ENCODE peak calls at places on chromosome 4, in nine cellular contexts. C is OCI-LY7, W is heart right ventricle, A is glutamatergic neuron, U is cardiac muscle cell, M is breast epithelium, G is foreskin fibroblast, E is fibroblast of mammary gland, Y is keratinocyte. F is an unnamed sample.

GRCh38 chr4:39114436-39114835 is 52.4 kb downstream of the KLHL5 start:
- DNase-seq in C (no peak), W (no peak), A (no peak), U (no peak), M (no peak), G (peak), E (no peak), Y (no peak), F (no peak)

GRCh38 chr4:87978656-87979055 is 3.1 kb downstream of the SPP1 start:
- DNase-seq in C (no peak), W (no peak), A (no peak), U (no peak), M (no peak), G (peak), E (peak), Y (no peak), F (no peak)

GRCh38 chr4:20684852-20685763 is 15.2 kb upstream of the PACRGL start:
- DNase-seq in C (peak), W (no peak), A (no peak), U (peak), M (no peak), G (no peak), E (peak), Y (no peak), F (no peak)

GRCh38 chr4:141885112-141885511 is 248.7 kb downstream of the IL15 start:
- DNase-seq in C (no peak), W (no peak), A (no peak), U (no peak), M (no peak), G (no peak), E (no peak), Y (no peak), F (no peak)

GRCh38 chr4:52833941-52834525 is 28.1 kb upstream of the RASL11B start:
- DNase-seq in C (no peak), W (no peak), A (no peak), U (no peak), M (no peak), G (no peak), E (peak), Y (no peak), F (no peak)

GRCh38 chr4:101348367-101348827 is 1.1 kb upstream of the PPP3CA start:
- DNase-seq in C (no peak), W (no peak), A (no peak), U (no peak), M (peak), G (no peak), E (no peak), Y (no peak), F (peak)

GRCh38 chr4:139875456-139875855 is 209.8 kb downstream of the MGST2 start:
- DNase-seq in C (no peak), W (no peak), A (peak), U (no peak), M (no peak), G (no peak), E (no peak), Y (no peak), F (no peak)

GRCh38 chr4:30754021-30754420 is 33.9 kb downstream of the PCDH7 start:
- DNase-seq in C (no peak), W (no peak), A (no peak), U (no peak), M (no peak), G (peak), E (peak), Y (no peak), F (no peak)

GRCh38 chr4:25484243-25484721 is 107.2 kb downstream of the ANAPC4 start:
- DNase-seq in C (no peak), W (no peak), A (no peak), U (no peak), M (no peak), G (no peak), E (no peak), Y (peak), F (no peak)

GRCh38 chr4:75036046-75036445 is 103.1 kb downstream of the PARM1 start:
- DNase-seq in C (no peak), W (no peak), A (no peak), U (no peak), M (no peak), G (no peak), E (no peak), Y (no peak), F (no peak)

GRCh38 chr4:135927651-135928050 is 1604.6 kb downstream of the PCDH18 start:
- DNase-seq in C (no peak), W (no peak), A (no peak), U (no peak), M (no peak), G (no peak), E (no peak), Y (no peak), F (no peak)

GRCh38 chr4:53905935-53906377 is 158.4 kb downstream of the CHIC2 start:
- DNase-seq in C (peak), W (peak), A (no peak), U (peak), M (no peak), G (peak), E (peak), Y (no peak), F (peak)

GRCh38 chr4:122584517-122584916 is 36.3 kb downstream of the IL21 start:
- DNase-seq in C (no peak), W (no peak), A (no peak), U (no peak), M (no peak), G (peak), E (peak), Y (no peak), F (no peak)

GRCh38 chr4:144906181-144906895 is 191.7 kb downstream of the ANAPC10 start:
- DNase-seq in C (no peak), W (no peak), A (no peak), U (no peak), M (no peak), G (no peak), E (no peak), Y (no peak), F (no peak)

GRCh38 chr4:86129546-86129945 is 230.3 kb downstream of the MAPK10 start:
- DNase-seq in C (no peak), W (no peak), A (no peak), U (no peak), M (no peak), G (no peak), E (no peak), Y (no peak), F (no peak)

GRCh38 chr4:159607824-159608223 is 504.9 kb downstream of the RAPGEF2 start:
- DNase-seq in C (no peak), W (no peak), A (no peak), U (no peak), M (no peak), G (no peak), E (no peak), Y (no peak), F (no peak)

GRCh38 chr4:150746156-150746555 is 164.2 kb downstream of the MAB21L2 start:
- DNase-seq in C (no peak), W (no peak), A (no peak), U (no peak), M (no peak), G (no peak), E (peak), Y (no peak), F (no peak)

GRCh38 chr4:144564358-144564757 is 81.6 kb upstream of the HHIP start:
- DNase-seq in C (no peak), W (no peak), A (no peak), U (no peak), M (no peak), G (no peak), E (no peak), Y (no peak), F (no peak)

DNA sequence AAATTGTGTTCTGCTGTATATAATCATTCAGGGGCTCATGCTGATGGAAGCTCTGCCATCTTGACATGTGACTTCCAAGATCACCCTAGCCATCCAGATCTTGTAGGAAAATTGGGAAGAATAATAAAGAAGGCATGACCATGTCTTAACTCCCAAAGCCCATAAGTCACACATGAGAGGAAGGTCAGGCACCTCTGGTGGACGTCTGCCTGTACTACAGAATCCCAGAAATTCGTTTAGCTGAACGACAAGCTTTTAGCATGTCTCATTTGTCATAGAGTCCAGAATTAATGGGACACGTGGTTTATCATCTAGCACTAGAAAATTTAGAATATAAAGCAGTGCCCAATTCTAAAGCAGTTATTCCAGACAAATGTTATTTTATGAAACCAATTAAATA is 212.7 kb downstream of the CENPC start:
- DNase-seq in C (peak), W (no peak), A (peak), U (no peak), M (no peak), G (no peak), E (peak), Y (no peak), F (peak)
- TF ChIP-seq CTCF in C (peak), W (no peak), A (peak), U (peak), M (no peak), G (peak), E (peak), Y (peak), F (peak)

GRCh38 chr4:176563591-176563990 is 229.1 kb downstream of the VEGFC start:
- DNase-seq in C (no peak), W (no peak), A (no peak), U (peak), M (no peak), G (peak), E (peak), Y (no peak), F (no peak)
- TF ChIP-seq CTCF in C (no peak), W (peak), A (no peak), U (peak), M (no peak), G (no peak), E (peak), Y (peak), F (no peak)

DNA sequence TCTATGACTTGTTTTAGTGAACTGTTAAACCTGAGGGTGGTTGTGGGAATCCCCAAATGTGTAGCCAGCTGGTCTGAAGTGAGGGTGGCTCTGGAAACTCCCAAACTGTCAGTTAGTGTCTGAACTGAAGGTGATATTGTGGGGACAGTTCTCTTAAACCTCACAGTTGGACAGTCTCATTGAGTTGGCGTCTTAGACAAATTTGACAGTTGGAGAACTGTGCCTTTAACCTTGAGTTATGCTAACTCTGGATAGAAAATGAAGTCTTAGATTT is 20.7 kb upstream of the CTSO start:
- DNase-seq in C (no peak), W (no peak), A (no peak), U (no peak), M (no peak), G (no peak), E (no peak), Y (no peak), F (no peak)
- TF ChIP-seq CTCF in C (no peak), W (no peak), A (no peak), U (no peak), M (no peak), G (no peak), E (no peak), Y (no peak), F (no peak)

GRCh38 chr4:38071801-38072567 is 111.8 kb downstream of the PTTG2 start:
- DNase-seq in C (peak), W (peak), A (no peak), U (peak), M (no peak), G (no peak), E (peak), Y (no peak), F (no peak)
- TF ChIP-seq CTCF in C (no peak), W (peak), A (no peak), U (no peak), M (no peak), G (no peak), E (no peak), Y (no peak), F (no peak)

DNA sequence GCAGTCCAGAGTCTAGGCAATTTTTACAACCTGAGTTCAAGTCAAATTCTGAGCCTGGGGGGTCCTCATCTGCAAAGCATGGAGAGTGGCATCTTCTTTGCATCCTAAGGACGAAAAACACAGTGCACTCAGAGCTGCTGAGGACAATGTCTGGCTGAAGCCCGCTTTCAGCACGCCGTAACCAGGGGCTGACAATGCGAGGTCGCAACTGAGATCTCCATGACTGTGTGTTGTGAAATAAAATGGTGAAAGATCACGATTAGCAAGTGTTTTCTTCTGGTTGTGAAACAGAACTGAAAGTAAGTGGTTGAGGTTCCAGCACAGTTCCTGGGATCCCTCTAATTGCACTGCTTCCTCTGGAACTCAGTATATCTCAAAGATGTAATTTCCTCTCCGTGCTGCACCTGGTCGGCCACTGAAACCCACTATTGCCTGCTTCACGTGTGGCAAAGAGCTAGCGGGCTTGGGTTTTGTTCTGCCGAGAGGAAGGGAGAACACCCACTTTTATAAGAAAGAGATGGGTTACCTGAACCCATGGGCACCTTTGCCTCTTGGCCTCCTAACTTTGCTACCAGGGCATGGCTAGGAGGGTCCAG is 7.7 kb upstream of the F11 start:
- DNase-seq in C (no peak), W (no peak), A (no peak), U (no peak), M (no peak), G (no peak), E (no peak), Y (no peak), F (no peak)
- TF ChIP-seq CTCF in C (no peak), W (no peak), A (no peak), U (no peak), M (no peak), G (no peak), E (no peak), Y (no peak), F (no peak)

GRCh38 chr4:181261279-181261678 is 981.9 kb upstream of the TENM3 start:
- DNase-seq in C (peak), W (no peak), A (no peak), U (peak), M (no peak), G (no peak), E (peak), Y (no peak), F (no peak)
- TF ChIP-seq CTCF in C (peak), W (peak), A (no peak), U (no peak), M (no peak), G (no peak), E (peak), Y (peak), F (no peak)

DNA sequence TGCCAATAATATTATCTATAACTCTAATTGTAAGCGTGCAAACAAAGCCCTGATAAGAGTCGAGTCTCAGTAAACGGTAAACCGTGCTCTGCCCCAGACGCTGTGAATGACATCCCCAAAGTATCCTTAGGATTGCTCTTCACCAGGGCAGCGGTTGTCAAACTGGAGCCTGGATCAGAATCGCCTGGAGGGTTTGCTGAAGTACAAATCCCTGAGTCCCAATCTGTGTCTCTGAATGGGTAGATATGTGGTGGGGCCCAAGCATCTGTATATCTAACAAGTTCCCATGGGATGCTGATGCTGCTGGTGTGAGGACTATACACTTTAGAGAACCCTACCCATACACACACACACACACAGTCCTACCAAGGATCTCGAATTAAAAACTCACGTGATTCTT is 813 bp upstream of the APBB2 start:
- DNase-seq in C (no peak), W (no peak), A (no peak), U (no peak), M (no peak), G (no peak), E (no peak), Y (no peak), F (no peak)
- TF ChIP-seq CTCF in C (no peak), W (no peak), A (no peak), U (no peak), M (no peak), G (no peak), E (no peak), Y (no peak), F (no peak)

GRCh38 chr4:98505991-98506390 is 152.4 kb downstream of the TSPAN5 start:
- DNase-seq in C (no peak), W (no peak), A (no peak), U (no peak), M (no peak), G (no peak), E (no peak), Y (no peak), F (no peak)
- TF ChIP-seq CTCF in C (no peak), W (no peak), A (no peak), U (no peak), M (no peak), G (no peak), E (no peak), Y (no peak), F (no peak)

DNA sequence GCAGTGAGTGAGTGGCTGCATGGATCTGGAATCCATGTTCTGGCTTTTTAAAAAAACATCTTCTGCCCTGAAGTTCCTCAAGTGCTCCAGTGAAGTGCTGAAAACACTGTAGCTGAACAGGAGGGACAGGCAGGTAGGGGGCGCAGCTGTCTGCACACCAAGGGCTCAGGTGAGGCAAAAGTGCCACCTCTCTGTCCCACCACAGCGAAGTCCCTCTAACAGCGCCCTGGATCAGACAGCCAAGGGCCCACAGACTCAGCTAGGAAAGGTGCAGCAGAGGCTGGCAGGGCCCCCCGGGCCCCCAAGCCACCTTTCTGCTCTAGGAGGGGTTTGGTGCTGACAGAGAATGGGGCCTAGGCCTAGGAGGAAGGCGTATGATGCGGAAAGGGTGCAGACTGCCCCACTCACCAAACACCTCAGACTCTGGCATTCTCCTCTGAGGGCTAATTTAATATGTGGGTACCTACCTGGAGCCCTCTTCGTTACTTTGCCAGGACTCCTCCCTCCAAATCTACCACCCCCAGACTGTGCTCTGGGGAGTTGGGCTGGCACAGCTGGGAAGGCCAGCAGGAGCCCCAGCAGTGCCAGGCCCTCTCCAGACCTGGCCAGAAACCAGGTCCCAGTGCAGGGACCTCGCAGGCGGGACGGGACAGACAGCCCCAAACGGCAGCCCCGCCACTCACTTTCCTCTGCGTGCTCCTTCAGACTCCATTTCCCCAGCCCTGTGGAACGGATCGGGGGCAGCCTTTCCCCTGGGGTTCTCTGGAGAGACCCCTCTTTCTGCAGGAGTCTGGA is 73.7 kb downstream of the ENPP6 start:
- DNase-seq in C (no peak), W (peak), A (no peak), U (peak), M (no peak), G (no peak), E (no peak), Y (no peak), F (no peak)
- TF ChIP-seq CTCF in C (peak), W (no peak), A (no peak), U (no peak), M (no peak), G (no peak), E (no peak), Y (no peak), F (no peak)